ENCODE peak calls at places on chromosomes 1 and 21, in ten cellular contexts. One of them, this sample, is unnamed.

GRCh38 chr1:226814751-226815496 is 55.5 kb upstream of the PSEN2 start:
- DNase-seq in sigmoid colon: peak; percentile 91
- DNase-seq in prostate gland: peak; percentile 93
- DNase-seq in body of pancreas: peak; percentile 80
- DNase-seq in endothelial cell of umbilical vein: peak; percentile 96
- DNase-seq in IMR-90: peak; percentile 91
- DNase-seq in HCT116: peak; percentile 96
- DNase-seq in upper lobe of left lung: no peak
- DNase-seq in esophagus squamous epithelium: no peak
- DNase-seq in tibial nerve: no peak
- DNase-seq in this sample: peak; percentile 60

GRCh38 chr1:232508161-232508661 is 121.7 kb downstream of the SIPA1L2 start:
- DNase-seq in sigmoid colon: no peak
- DNase-seq in prostate gland: no peak
- DNase-seq in body of pancreas: no peak
- DNase-seq in endothelial cell of umbilical vein: no peak
- DNase-seq in IMR-90: no peak
- DNase-seq in HCT116: no peak
- DNase-seq in upper lobe of left lung: no peak
- DNase-seq in esophagus squamous epithelium: no peak
- DNase-seq in tibial nerve: no peak
- DNase-seq in this sample: no peak

GRCh38 chr1:188128761-188129160 is 1300.0 kb downstream of the PLA2G4A start:
- DNase-seq in sigmoid colon: no peak
- DNase-seq in prostate gland: no peak
- DNase-seq in body of pancreas: no peak
- DNase-seq in endothelial cell of umbilical vein: peak; percentile 17
- DNase-seq in IMR-90: peak; percentile 41
- DNase-seq in HCT116: no peak
- DNase-seq in upper lobe of left lung: peak; percentile 40
- DNase-seq in esophagus squamous epithelium: no peak
- DNase-seq in tibial nerve: no peak
- DNase-seq in this sample: no peak

GRCh38 chr1:207219979-207220889 is 101.2 kb upstream of the CD55 start:
- DNase-seq in sigmoid colon: no peak
- DNase-seq in prostate gland: no peak
- DNase-seq in body of pancreas: no peak
- DNase-seq in endothelial cell of umbilical vein: no peak
- DNase-seq in IMR-90: no peak
- DNase-seq in HCT116: no peak
- DNase-seq in upper lobe of left lung: no peak
- DNase-seq in esophagus squamous epithelium: no peak
- DNase-seq in tibial nerve: no peak
- DNase-seq in this sample: no peak

GRCh38 chr1:25519624-25520023 is 23.8 kb upstream of the LDLRAP1 start:
- DNase-seq in sigmoid colon: no peak
- DNase-seq in prostate gland: no peak
- DNase-seq in body of pancreas: no peak
- DNase-seq in endothelial cell of umbilical vein: no peak
- DNase-seq in IMR-90: peak; percentile 84
- DNase-seq in HCT116: no peak
- DNase-seq in upper lobe of left lung: no peak
- DNase-seq in esophagus squamous epithelium: no peak
- DNase-seq in tibial nerve: no peak
- DNase-seq in this sample: no peak

GRCh38 chr1:106846656-106847055 is 209.8 kb upstream of the PRMT6 start:
- DNase-seq in sigmoid colon: no peak
- DNase-seq in prostate gland: no peak
- DNase-seq in body of pancreas: no peak
- DNase-seq in endothelial cell of umbilical vein: no peak
- DNase-seq in IMR-90: no peak
- DNase-seq in HCT116: no peak
- DNase-seq in upper lobe of left lung: no peak
- DNase-seq in esophagus squamous epithelium: no peak
- DNase-seq in tibial nerve: no peak
- DNase-seq in this sample: no peak

GRCh38 chr1:222950892-222951291 is 136.1 kb downstream of the DISP1 start:
- DNase-seq in sigmoid colon: no peak
- DNase-seq in prostate gland: no peak
- DNase-seq in body of pancreas: no peak
- DNase-seq in endothelial cell of umbilical vein: peak; percentile 17
- DNase-seq in IMR-90: no peak
- DNase-seq in HCT116: no peak
- DNase-seq in upper lobe of left lung: no peak
- DNase-seq in esophagus squamous epithelium: no peak
- DNase-seq in tibial nerve: no peak
- DNase-seq in this sample: no peak

GRCh38 chr1:25503551-25504426 is 39.6 kb upstream of the LDLRAP1 start:
- DNase-seq in sigmoid colon: peak; percentile 50
- DNase-seq in prostate gland: peak; percentile 37
- DNase-seq in body of pancreas: peak; percentile 76
- DNase-seq in endothelial cell of umbilical vein: peak; percentile 21
- DNase-seq in IMR-90: no peak
- DNase-seq in HCT116: peak; percentile 39
- DNase-seq in upper lobe of left lung: peak; percentile 59
- DNase-seq in esophagus squamous epithelium: no peak
- DNase-seq in tibial nerve: no peak
- DNase-seq in this sample: peak; percentile 65

GRCh38 chr21:27885296-27885711 is 918.4 kb upstream of the ADAMTS5 start:
- DNase-seq in sigmoid colon: no peak
- DNase-seq in prostate gland: no peak
- DNase-seq in body of pancreas: no peak
- DNase-seq in endothelial cell of umbilical vein: no peak
- DNase-seq in IMR-90: no peak
- DNase-seq in HCT116: no peak
- DNase-seq in upper lobe of left lung: peak; percentile 81
- DNase-seq in esophagus squamous epithelium: no peak
- DNase-seq in tibial nerve: no peak
- DNase-seq in this sample: no peak

GRCh38 chr1:6673816-6674398 is 27.7 kb downstream of the DNAJC11 start:
- DNase-seq in sigmoid colon: no peak
- DNase-seq in prostate gland: no peak
- DNase-seq in body of pancreas: no peak
- DNase-seq in endothelial cell of umbilical vein: no peak
- DNase-seq in IMR-90: peak; percentile 28
- DNase-seq in HCT116: no peak
- DNase-seq in upper lobe of left lung: no peak
- DNase-seq in esophagus squamous epithelium: no peak
- DNase-seq in tibial nerve: no peak
- DNase-seq in this sample: no peak

GRCh38 chr1:27342778-27343638 is 1.2 kb downstream of the SYTL1 start:
- DNase-seq in sigmoid colon: no peak
- DNase-seq in prostate gland: peak; percentile 81
- DNase-seq in body of pancreas: peak; percentile 88
- DNase-seq in endothelial cell of umbilical vein: no peak
- DNase-seq in IMR-90: no peak
- DNase-seq in HCT116: no peak
- DNase-seq in upper lobe of left lung: peak; percentile 87
- DNase-seq in esophagus squamous epithelium: no peak
- DNase-seq in tibial nerve: no peak
- DNase-seq in this sample: peak; percentile 79

GRCh38 chr21:25171438-25171837 is 435.8 kb downstream of the MRPL39 start:
- DNase-seq in sigmoid colon: no peak
- DNase-seq in prostate gland: no peak
- DNase-seq in body of pancreas: no peak
- DNase-seq in endothelial cell of umbilical vein: no peak
- DNase-seq in IMR-90: peak; percentile 15
- DNase-seq in HCT116: no peak
- DNase-seq in upper lobe of left lung: no peak
- DNase-seq in esophagus squamous epithelium: no peak
- DNase-seq in tibial nerve: no peak
- DNase-seq in this sample: no peak

GRCh38 chr1:56508523-56508983 is 70.8 kb downstream of the PLPP3 start:
- DNase-seq in sigmoid colon: peak; percentile 76
- DNase-seq in prostate gland: no peak
- DNase-seq in body of pancreas: peak; percentile 86
- DNase-seq in endothelial cell of umbilical vein: no peak
- DNase-seq in IMR-90: peak; percentile 53
- DNase-seq in HCT116: no peak
- DNase-seq in upper lobe of left lung: no peak
- DNase-seq in esophagus squamous epithelium: no peak
- DNase-seq in tibial nerve: peak; percentile 68
- DNase-seq in this sample: peak; percentile 69

GRCh38 chr1:7393141-7393540 is 378.0 kb upstream of the VAMP3 start:
- DNase-seq in sigmoid colon: no peak
- DNase-seq in prostate gland: peak; percentile 0
- DNase-seq in body of pancreas: no peak
- DNase-seq in endothelial cell of umbilical vein: no peak
- DNase-seq in IMR-90: no peak
- DNase-seq in HCT116: no peak
- DNase-seq in upper lobe of left lung: no peak
- DNase-seq in esophagus squamous epithelium: no peak
- DNase-seq in tibial nerve: no peak
- DNase-seq in this sample: no peak

GRCh38 chr1:227131193-227131592 is 187.1 kb downstream of the CDC42BPA start:
- DNase-seq in sigmoid colon: no peak
- DNase-seq in prostate gland: no peak
- DNase-seq in body of pancreas: no peak
- DNase-seq in endothelial cell of umbilical vein: peak; percentile 51
- DNase-seq in IMR-90: peak; percentile 54
- DNase-seq in HCT116: peak; percentile 15
- DNase-seq in upper lobe of left lung: no peak
- DNase-seq in esophagus squamous epithelium: no peak
- DNase-seq in tibial nerve: no peak
- DNase-seq in this sample: no peak

GRCh38 chr1:203528098-203528497 is 34.1 kb downstream of the OPTC start:
- DNase-seq in sigmoid colon: no peak
- DNase-seq in prostate gland: no peak
- DNase-seq in body of pancreas: no peak
- DNase-seq in endothelial cell of umbilical vein: no peak
- DNase-seq in IMR-90: no peak
- DNase-seq in HCT116: no peak
- DNase-seq in upper lobe of left lung: no peak
- DNase-seq in esophagus squamous epithelium: no peak
- DNase-seq in tibial nerve: no peak
- DNase-seq in this sample: no peak

DNA sequence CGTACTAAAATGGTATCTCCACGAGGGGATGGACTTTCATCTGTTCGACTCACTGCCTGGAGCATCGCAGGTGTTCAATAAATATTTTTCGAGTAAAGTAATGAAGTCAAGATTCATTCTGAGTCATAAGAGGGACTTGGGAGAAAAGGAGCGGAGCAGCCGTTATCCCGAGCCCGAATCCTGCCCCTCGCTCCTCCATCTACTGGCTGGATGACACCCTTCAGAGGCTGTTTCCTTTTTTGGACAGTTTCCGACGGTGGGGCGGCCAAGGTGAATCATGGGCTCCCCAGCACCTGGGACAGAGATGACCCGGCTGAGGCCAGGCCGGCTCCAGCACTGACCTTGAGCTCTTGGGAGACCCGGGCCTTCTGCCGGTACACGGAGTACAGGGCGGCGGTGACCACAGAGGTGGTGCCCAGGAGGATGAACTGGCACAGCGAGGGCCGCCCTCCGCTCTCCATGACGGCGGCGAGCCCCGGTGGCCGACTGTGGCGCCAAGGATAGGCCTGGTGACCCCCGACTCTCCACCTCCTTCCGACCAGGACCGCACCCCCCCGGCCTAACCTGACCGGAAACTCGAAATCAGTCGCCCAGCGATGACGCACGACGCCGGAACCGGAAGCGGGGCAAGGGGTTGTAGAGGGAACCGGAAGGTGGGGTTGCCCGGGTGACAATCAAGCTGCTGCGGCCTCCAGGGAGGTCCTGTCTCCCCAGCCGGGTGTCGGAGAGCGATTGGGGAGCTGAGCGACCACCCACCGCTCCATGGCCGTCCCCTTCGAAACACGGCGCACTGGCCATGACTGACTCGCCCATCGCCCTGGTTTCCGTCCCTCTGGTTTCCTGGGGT is at the start of gene MUL1:
- DNase-seq in sigmoid colon: peak; percentile 97
- DNase-seq in prostate gland: peak; percentile 87
- DNase-seq in body of pancreas: peak; percentile 92
- DNase-seq in endothelial cell of umbilical vein: peak; percentile 88
- DNase-seq in IMR-90: peak; percentile 92
- DNase-seq in HCT116: peak; percentile 88
- DNase-seq in upper lobe of left lung: peak; percentile 99
- DNase-seq in esophagus squamous epithelium: peak; percentile 58
- DNase-seq in tibial nerve: peak; percentile 83
- DNase-seq in this sample: peak; percentile 97
- TF ChIP-seq POLR2A in sigmoid colon: peak; percentile 72
- TF ChIP-seq POLR2A in prostate gland: peak; percentile 39
- TF ChIP-seq POLR2A in body of pancreas: peak; percentile 79
- TF ChIP-seq POLR2A in endothelial cell of umbilical vein: peak; percentile 79
- TF ChIP-seq POLR2A in IMR-90: peak; percentile 72
- TF ChIP-seq POLR2A in HCT116: no peak
- TF ChIP-seq POLR2A in upper lobe of left lung: peak; percentile 79
- TF ChIP-seq POLR2A in esophagus squamous epithelium: no peak
- TF ChIP-seq POLR2A in tibial nerve: peak; percentile 39
- TF ChIP-seq POLR2A in this sample: peak; percentile 77

GRCh38 chr1:33152685-33153432 is 29.0 kb downstream of the TRIM62 start:
- DNase-seq in sigmoid colon: peak; percentile 84
- DNase-seq in prostate gland: peak; percentile 26
- DNase-seq in body of pancreas: peak; percentile 53
- DNase-seq in endothelial cell of umbilical vein: no peak
- DNase-seq in IMR-90: no peak
- DNase-seq in HCT116: no peak
- DNase-seq in upper lobe of left lung: no peak
- DNase-seq in esophagus squamous epithelium: no peak
- DNase-seq in tibial nerve: peak; percentile 77
- DNase-seq in this sample: peak; percentile 90
- H3K4me3 ChIP-seq in sigmoid colon: no peak overlapping the region
- H3K4me3 ChIP-seq in prostate gland: no peak overlapping the region
- H3K4me3 ChIP-seq in body of pancreas: no peak overlapping the region
- H3K4me3 ChIP-seq in endothelial cell of umbilical vein: no peak overlapping the region
- H3K4me3 ChIP-seq in IMR-90: no peak overlapping the region
- H3K4me3 ChIP-seq in HCT116: no peak overlapping the region
- H3K4me3 ChIP-seq in upper lobe of left lung: no peak overlapping the region
- H3K4me3 ChIP-seq in esophagus squamous epithelium: no peak overlapping the region
- H3K4me3 ChIP-seq in tibial nerve: no peak overlapping the region
- H3K4me3 ChIP-seq in this sample: no peak overlapping the region

DNA sequence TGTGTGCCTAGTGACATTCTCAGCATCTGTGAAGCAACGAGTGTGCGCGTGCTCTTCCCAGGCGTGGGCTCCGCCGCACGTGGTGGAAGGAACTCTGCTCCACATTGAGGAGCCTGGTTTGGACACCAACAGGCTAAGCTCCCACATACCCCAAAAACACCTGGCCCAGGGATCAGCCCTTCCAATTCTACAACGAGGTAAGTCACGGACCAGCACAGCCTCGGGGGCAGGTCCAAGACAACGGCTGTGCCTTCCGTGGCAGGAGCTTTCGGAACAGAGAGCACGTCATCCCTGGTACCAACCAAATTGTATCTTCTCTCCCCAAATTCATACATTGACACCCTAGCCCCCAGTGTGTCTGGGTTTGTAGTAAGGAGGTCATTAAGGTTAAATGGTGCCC is 27.2 kb upstream of the PDE9A start:
- DNase-seq in sigmoid colon: peak; percentile 26
- DNase-seq in prostate gland: no peak
- DNase-seq in body of pancreas: no peak
- DNase-seq in endothelial cell of umbilical vein: no peak
- DNase-seq in IMR-90: no peak
- DNase-seq in HCT116: no peak
- DNase-seq in upper lobe of left lung: peak; percentile 40
- DNase-seq in esophagus squamous epithelium: no peak
- DNase-seq in tibial nerve: no peak
- DNase-seq in this sample: no peak
- H3K27me3 ChIP-seq in sigmoid colon: no peaks in the 10 kb centered on the region
- H3K27me3 ChIP-seq in prostate gland: no peaks in the 10 kb centered on the region
- H3K27me3 ChIP-seq in body of pancreas: no peaks in the 10 kb centered on the region
- H3K27me3 ChIP-seq in endothelial cell of umbilical vein: no peaks in the 10 kb centered on the region
- H3K27me3 ChIP-seq in IMR-90: peaks cover 51% of the 10 kb centered on the region
- H3K27me3 ChIP-seq in HCT116: peaks cover 8% of the 10 kb centered on the region
- H3K27me3 ChIP-seq in upper lobe of left lung: no peaks in the 10 kb centered on the region
- H3K27me3 ChIP-seq in esophagus squamous epithelium: no peaks in the 10 kb centered on the region
- H3K27me3 ChIP-seq in tibial nerve: no peaks in the 10 kb centered on the region
- H3K27me3 ChIP-seq in this sample: peaks cover 4% of the 10 kb centered on the region

GRCh38 chr1:41380979-41381690 is 19.9 kb downstream of the FOXO6 start:
- DNase-seq in sigmoid colon: peak; percentile 90
- DNase-seq in prostate gland: no peak
- DNase-seq in body of pancreas: peak; percentile 77
- DNase-seq in endothelial cell of umbilical vein: no peak
- DNase-seq in IMR-90: no peak
- DNase-seq in HCT116: peak; percentile 18
- DNase-seq in upper lobe of left lung: peak; percentile 93
- DNase-seq in esophagus squamous epithelium: no peak
- DNase-seq in tibial nerve: no peak
- DNase-seq in this sample: peak; percentile 38
- TF ChIP-seq POLR2A in sigmoid colon: no peak
- TF ChIP-seq POLR2A in prostate gland: no peak
- TF ChIP-seq POLR2A in body of pancreas: peak; percentile 11
- TF ChIP-seq POLR2A in endothelial cell of umbilical vein: no peak
- TF ChIP-seq POLR2A in IMR-90: no peak
- TF ChIP-seq POLR2A in HCT116: no peak
- TF ChIP-seq POLR2A in upper lobe of left lung: no peak
- TF ChIP-seq POLR2A in esophagus squamous epithelium: no peak
- TF ChIP-seq POLR2A in tibial nerve: no peak
- TF ChIP-seq POLR2A in this sample: no peak